ENCODE peak calls at places on chromosomes 1 and 21, in nine cellular contexts. U is AG04450; Y is LHCN-M2; D is stimulated activated CD8-positive, alpha-beta memory T cell treated with anti-CD3 and anti-CD28 coated beads, Interleukin-2, amount 100 ng/mL, for 1 hour; R is Calu3; M is C1 segment of cervical spinal cord; J is EL; X is T-cell; T is amygdala. O is an unnamed sample.

GRCh38 chr1:165034136-165034535 is 322.4 kb downstream of the LMX1A start:
- DNase-seq in U (no peak), Y (no peak), D (no peak), R (no peak), M (no peak), J (no peak), X (no peak), T (no peak), O (no peak)

GRCh38 chr1:24020032-24020431 is 39.9 kb upstream of the SRSF10 start:
- DNase-seq in U (no peak), Y (peak; percentile 62), D (no peak), R (no peak), M (no peak), J (no peak), X (no peak), T (no peak), O (no peak)

GRCh38 chr21:33403128-33403785 is at the start of gene IFNGR2:
- DNase-seq in U (no peak), Y (no peak), D (peak; percentile 36), R (peak; percentile 44), M (no peak), J (peak; percentile 42), X (no peak), T (no peak), O (no peak)

GRCh38 chr1:57489342-57490036 is 65.6 kb upstream of the DAB1 start:
- DNase-seq in U (peak; percentile 63), Y (peak; percentile 1), D (no peak), R (no peak), M (no peak), J (peak; percentile 82), X (no peak), T (no peak), O (no peak)

GRCh38 chr21:15514073-15514946 is 215.5 kb upstream of the USP25 start:
- DNase-seq in U (no peak), Y (no peak), D (peak; percentile 21), R (no peak), M (no peak), J (no peak), X (peak; percentile 65), T (no peak), O (no peak)

GRCh38 chr21:16993416-16994044 is 519.3 kb upstream of the CXADR start:
- DNase-seq in U (no peak), Y (no peak), D (no peak), R (no peak), M (no peak), J (no peak), X (no peak), T (no peak), O (no peak)

GRCh38 chr1:34330061-34330460 is 153.4 kb downstream of the C1orf94 start:
- DNase-seq in U (no peak), Y (no peak), D (no peak), R (no peak), M (no peak), J (no peak), X (no peak), T (no peak), O (no peak)

GRCh38 chr1:160522622-160523345 is at the start of gene SLAMF6:
- DNase-seq in U (no peak), Y (no peak), D (no peak), R (peak; percentile 27), M (no peak), J (no peak), X (peak; percentile 10), T (no peak), O (no peak)

GRCh38 chr1:93433407-93433961 is 14.4 kb upstream of the FNBP1L start:
- DNase-seq in U (no peak), Y (no peak), D (no peak), R (peak; percentile 53), M (no peak), J (no peak), X (no peak), T (no peak), O (no peak)

GRCh38 chr1:204506091-204506968 is 9.9 kb upstream of the MDM4 start:
- DNase-seq in U (peak; percentile 89), Y (peak; percentile 94), D (peak; percentile 50), R (peak; percentile 83), M (peak; percentile 58), J (peak; percentile 94), X (peak; percentile 42), T (peak; percentile 51), O (peak; percentile 97)

GRCh38 chr1:3460653-3461237 is 6.3 kb downstream of the ARHGEF16 start:
- DNase-seq in U (no peak), Y (no peak), D (no peak), R (no peak), M (no peak), J (peak; percentile 42), X (no peak), T (no peak), O (no peak)

GRCh38 chr1:28811369-28811765 is 603 bp upstream of the OPRD1 start:
- DNase-seq in U (no peak), Y (no peak), D (no peak), R (no peak), M (no peak), J (no peak), X (no peak), T (no peak), O (no peak)

GRCh38 chr1:54800899-54801759 is at the start of gene TTC22:
- DNase-seq in U (no peak), Y (no peak), D (peak; percentile 51), R (peak; percentile 86), M (no peak), J (no peak), X (peak; percentile 55), T (no peak), O (no peak)

GRCh38 chr1:21022279-21023040 is 154.2 kb downstream of the EIF4G3 start:
- DNase-seq in U (peak; percentile 94), Y (peak; percentile 99), D (no peak), R (peak; percentile 51), M (peak; percentile 9), J (peak; percentile 96), X (no peak), T (no peak), O (peak; percentile 39)

GRCh38 chr1:116111196-116112021 is at the start of gene MAB21L3:
- DNase-seq in U (no peak), Y (no peak), D (no peak), R (no peak), M (no peak), J (no peak), X (no peak), T (no peak), O (no peak)

GRCh38 chr1:34829250-34829649 is 30.3 kb downstream of the SMIM12 start:
- DNase-seq in U (no peak), Y (no peak), D (no peak), R (no peak), M (no peak), J (no peak), X (no peak), T (no peak), O (no peak)

GRCh38 chr1:231157311-231157710 is 4.5 kb upstream of the TRIM67 start:
- DNase-seq in U (no peak), Y (no peak), D (no peak), R (no peak), M (no peak), J (no peak), X (no peak), T (no peak), O (no peak)

GRCh38 chr1:201268604-201269151 is 14.6 kb upstream of the PKP1 start:
- DNase-seq in U (peak; percentile 48), Y (peak; percentile 91), D (no peak), R (peak; percentile 48), M (no peak), J (peak; percentile 86), X (no peak), T (no peak), O (peak; percentile 88)

GRCh38 chr1:158058339-158059025 is 65.0 kb downstream of the KIRREL1 start:
- DNase-seq in U (no peak), Y (no peak), D (no peak), R (no peak), M (no peak), J (no peak), X (no peak), T (no peak), O (no peak)

GRCh38 chr21:44557491-44558328 is 885 bp downstream of the KRTAP10-3 start:
- DNase-seq in U (no peak), Y (no peak), D (no peak), R (no peak), M (no peak), J (no peak), X (no peak), T (no peak), O (no peak)

GRCh38 chr1:16605532-16605931 is 7.8 kb downstream of the NBPF1 start:
- DNase-seq in U (no peak), Y (no peak), D (no peak), R (no peak), M (no peak), J (no peak), X (no peak), T (no peak), O (no peak)

GRCh38 chr1:75431843-75432242 is 179.1 kb downstream of the SLC44A5 start:
- DNase-seq in U (no peak), Y (no peak), D (no peak), R (no peak), M (no peak), J (no peak), X (no peak), T (no peak), O (no peak)